ENCODE peak calls at places on chromosomes 12 and 14, in four cellular contexts. I is naive thymus-derived CD8-positive, alpha-beta T cell; P is stimulated activated CD8-positive, alpha-beta memory T cell treated with anti-CD3 and anti-CD28 coated beads, Interleukin-12 subunit alpha, Interleukin-12 subunit beta, amount 100 ng/mL, for 1 hour; C is stromal cell of bone marrow. Q is an unnamed sample.

GRCh38 chr12:63419119-63419518 is 249.2 kb downstream of the DPY19L2 start:
- DNase-seq in I (no peak), P (no peak), C (no peak), Q (no peak)

GRCh38 chr12:121255433-121255832 is 41.1 kb downstream of the CAMKK2 start:
- DNase-seq in I (no peak), P (no peak), C (no peak), Q (no peak)

GRCh38 chr12:9808531-9808930 is 18.8 kb upstream of the KLRF1 start:
- DNase-seq in I (no peak), P (no peak), C (no peak), Q (no peak)

GRCh38 chr14:44347316-44347715 is 159.8 kb downstream of the FSCB start:
- DNase-seq in I (no peak), P (no peak), C (no peak), Q (no peak)

GRCh38 chr14:90740081-90740480 is 76.1 kb downstream of the TTC7B start:
- DNase-seq in I (no peak), P (no peak), C (no peak), Q (no peak)

GRCh38 chr12:130155416-130156073 is 6.7 kb upstream of the FZD10 start:
- DNase-seq in I (no peak), P (no peak), C (no peak), Q (no peak)

GRCh38 chr14:37709419-37710195 is 114.2 kb downstream of the TTC6 start:
- DNase-seq in I (no peak), P (no peak), C (no peak), Q (no peak)

GRCh38 chr12:6653987-6654386 is 6.8 kb upstream of the ACRBP start:
- DNase-seq in I (no peak), P (no peak), C (no peak), Q (no peak)

GRCh38 chr12:3913278-3913677 is 40.1 kb upstream of the PARP11 start:
- DNase-seq in I (no peak), P (no peak), C (no peak), Q (no peak)

GRCh38 chr12:95337176-95337575 is 119.6 kb downstream of the VEZT start:
- DNase-seq in I (no peak), P (no peak), C (no peak), Q (no peak)

GRCh38 chr14:65290830-65291229 is 121.7 kb upstream of the FUT8 start:
- DNase-seq in I (no peak), P (no peak), C (peak), Q (no peak)

GRCh38 chr12:32027684-32028355 is 68.6 kb downstream of the RESF1 start:
- DNase-seq in I (no peak), P (no peak), C (no peak), Q (no peak)

GRCh38 chr12:48601013-48601756 is 31.3 kb upstream of the LALBA start:
- DNase-seq in I (no peak), P (no peak), C (no peak), Q (no peak)

GRCh38 chr14:25041484-25041883 is 8.5 kb downstream of the STXBP6 start:
- DNase-seq in I (no peak), P (no peak), C (no peak), Q (no peak)

GRCh38 chr12:104973250-104973649 is 12.9 kb upstream of the NOPCHAP1 start:
- DNase-seq in I (no peak), P (no peak), C (no peak), Q (no peak)

GRCh38 chr12:107200394-107200793 is 107.0 kb upstream of the CRY1 start:
- DNase-seq in I (no peak), P (no peak), C (no peak), Q (no peak)

GRCh38 chr12:47742253-47742825 is 16.3 kb downstream of the RAPGEF3 start:
- DNase-seq in I (peak), P (peak), C (no peak), Q (peak)

GRCh38 chr12:112978163-112979081 is at the start of gene OAS2:
- DNase-seq in I (peak), P (peak), C (peak), Q (peak)

GRCh38 chr14:60931206-60931605 is 49.7 kb downstream of the TRMT5 start:
- DNase-seq in I (no peak), P (no peak), C (no peak), Q (no peak)

GRCh38 chr14:48325486-48325885 is 650.1 kb upstream of the MDGA2 start:
- DNase-seq in I (no peak), P (no peak), C (no peak), Q (no peak)

GRCh38 chr14:93116676-93117200 is 1.0 kb upstream of the ITPK1 start:
- DNase-seq in I (no peak), P (no peak), C (no peak), Q (no peak)

GRCh38 chr12:126083931-126084330 is 1018.7 kb downstream of the AACS start:
- DNase-seq in I (no peak), P (no peak), C (no peak), Q (no peak)

GRCh38 chr12:53219116-53219955 is 12.3 kb upstream of the ITGB7 start:
- DNase-seq in I (peak), P (peak), C (no peak), Q (no peak)

GRCh38 chr14:43001729-43002128 is 1395.1 kb downstream of the LRFN5 start:
- DNase-seq in I (no peak), P (no peak), C (no peak), Q (no peak)

GRCh38 chr12:119710941-119711551 is 43.1 kb downstream of the PRKAB1 start:
- DNase-seq in I (no peak), P (no peak), C (no peak), Q (no peak)

GRCh38 chr14:40386433-40386832 is 954.2 kb upstream of the FBXO33 start:
- DNase-seq in I (no peak), P (no peak), C (no peak), Q (no peak)

GRCh38 chr14:83873626-83874025 is 1656.3 kb upstream of the FLRT2 start:
- DNase-seq in I (no peak), P (no peak), C (no peak), Q (no peak)

GRCh38 chr14:78405071-78405856 is 235.1 kb downstream of the NRXN3 start:
- DNase-seq in I (no peak), P (no peak), C (no peak), Q (no peak)

GRCh38 chr14:65813760-65814387 is 401.3 kb downstream of the FUT8 start:
- DNase-seq in I (no peak), P (no peak), C (no peak), Q (no peak)

GRCh38 chr12:3992945-3993344 is 119.7 kb upstream of the PARP11 start:
- DNase-seq in I (no peak), P (no peak), C (no peak), Q (no peak)

GRCh38 chr14:72775923-72776554 is 117.9 kb downstream of the DPF3 start:
- DNase-seq in I (no peak), P (no peak), C (no peak), Q (no peak)

GRCh38 chr12:60112778-60113177 is 516.9 kb downstream of the SLC16A7 start:
- DNase-seq in I (no peak), P (no peak), C (no peak), Q (no peak)

GRCh38 chr12:47458273-47458672 is 247.6 kb downstream of the RPAP3 start:
- DNase-seq in I (no peak), P (no peak), C (no peak), Q (no peak)

GRCh38 chr12:27542628-27543027 is 18.6 kb downstream of the PPFIBP1 start:
- DNase-seq in I (no peak), P (no peak), C (peak), Q (no peak)

GRCh38 chr12:45543887-45544286 is 185.6 kb upstream of the ARID2 start:
- DNase-seq in I (peak), P (peak), C (peak), Q (peak)

GRCh38 chr12:16118586-16118985 is 158.9 kb downstream of the SLC15A5 start:
- DNase-seq in I (no peak), P (no peak), C (no peak), Q (no peak)

GRCh38 chr12:9906888-9907287 is 25.3 kb downstream of the CLEC2A start:
- DNase-seq in I (peak), P (peak), C (no peak), Q (peak)

GRCh38 chr12:27000962-27001361 is 13.2 kb downstream of the TM7SF3 start:
- DNase-seq in I (no peak), P (no peak), C (no peak), Q (peak)

GRCh38 chr12:1716911-1717310 is 26.0 kb downstream of the ADIPOR2 start:
- DNase-seq in I (no peak), P (no peak), C (no peak), Q (no peak)